ENCODE peak calls at places on chromosome 13, in seven cellular contexts. W is fibroblast of mammary gland; I is AG08395; U is GM04504; T is endothelial cell; F is NCI-H1105; V is activated naive CD4-positive, alpha-beta T cell treated with anti-CD3 and anti-CD28 coated beads, Interleukin-2, amount 50 U/mL, for 72 hours. E is an unnamed sample.

GRCh38 chr13:33033361-33033812 is 17.2 kb downstream of the KL start:
- DNase-seq in W (no peak), I (no peak), U (no peak), T (no peak), F (no peak), V (no peak), E (no peak)

GRCh38 chr13:99792079-99792921 is 179.3 kb downstream of the ZIC5 start:
- DNase-seq in W (no peak), I (no peak), U (no peak), T (no peak), F (no peak), V (no peak), E (no peak)

GRCh38 chr13:98267080-98267912 is 90.2 kb upstream of the RNF113B start:
- DNase-seq in W (peak; percentile 35), I (no peak), U (no peak), T (no peak), F (no peak), V (no peak), E (no peak)

GRCh38 chr13:40504641-40505040 is 161.8 kb downstream of the FOXO1 start:
- DNase-seq in W (no peak), I (no peak), U (no peak), T (no peak), F (no peak), V (no peak), E (no peak)

GRCh38 chr13:110471156-110471832 is 90.2 kb downstream of the RAB20 start:
- DNase-seq in W (no peak), I (no peak), U (no peak), T (no peak), F (no peak), V (no peak), E (no peak)

GRCh38 chr13:111666377-111666776 is 345.9 kb downstream of the TEX29 start:
- DNase-seq in W (no peak), I (no peak), U (no peak), T (no peak), F (no peak), V (no peak), E (no peak)

GRCh38 chr13:97127842-97128241 is 94.3 kb upstream of the MBNL2 start:
- DNase-seq in W (no peak), I (no peak), U (no peak), T (no peak), F (no peak), V (no peak), E (no peak)

GRCh38 chr13:28574617-28575142 is 79.8 kb upstream of the FLT1 start:
- DNase-seq in W (peak; percentile 100), I (peak; percentile 88), U (peak; percentile 92), T (peak; percentile 50), F (no peak), V (no peak), E (no peak)

GRCh38 chr13:21071015-21071414 is 9.6 kb upstream of the LATS2 start:
- DNase-seq in W (no peak), I (no peak), U (no peak), T (no peak), F (no peak), V (no peak), E (no peak)

GRCh38 chr13:79398915-79399314 is 7.1 kb downstream of the RBM26 start:
- DNase-seq in W (peak; percentile 54), I (peak; percentile 10), U (no peak), T (no peak), F (no peak), V (no peak), E (no peak)

GRCh38 chr13:98508280-98509074 is 68.4 kb downstream of the STK24 start:
- DNase-seq in W (peak; percentile 80), I (peak; percentile 56), U (no peak), T (no peak), F (no peak), V (no peak), E (no peak)

E was measured in D341Med.